ENCODE peak calls at places on chromosomes 2 and 18, in nine cellular contexts. V is uterus, C is spleen, S is IMR-90, Z is right lobe of liver, M is Peyer's patch, F is K562, G is A549, L is HCT116. B is an unnamed sample.

GRCh38 chr2:54824582-54824981 is 101.1 kb downstream of the EML6 start:
- DNase-seq in L (no peak), Z (no peak), F (no peak), G (no peak), C (no peak), V (no peak), S (no peak), M (no peak), B (no peak)

GRCh38 chr18:35982404-35983114 is 10.1 kb downstream of the RMP24 start:
- DNase-seq in Z (no peak), G (no peak), M (no peak), S (peak), L (no peak), F (no peak), C (no peak), V (no peak), B (no peak)

GRCh38 chr2:205527801-205528200 is 154.5 kb upstream of the NRP2 start:
- DNase-seq in S (peak), C (no peak), F (no peak), L (no peak), V (no peak), M (no peak), Z (no peak), G (no peak), B (no peak)

GRCh38 chr2:134232868-134233732 is 20.8 kb upstream of the MGAT5 start:
- DNase-seq in Z (no peak), G (no peak), M (no peak), F (no peak), L (no peak), V (no peak), S (peak), C (no peak), B (no peak)

GRCh38 chr2:121330921-121331320 is 45.9 kb upstream of the TFCP2L1 start:
- DNase-seq in V (no peak), Z (no peak), F (no peak), M (peak), L (no peak), C (peak), S (no peak), G (no peak), B (no peak)

GRCh38 chr2:201220102-201220570 is 37.2 kb downstream of the CASP10 start:
- DNase-seq in M (no peak), L (no peak), F (peak), Z (no peak), G (no peak), V (peak), S (no peak), C (no peak), B (no peak)

GRCh38 chr2:118013221-118013723 is 598 bp downstream of the CCDC93 start:
- DNase-seq in Z (peak), C (peak), L (no peak), V (peak), M (peak), S (no peak), F (peak), G (peak), B (peak)

GRCh38 chr2:1462984-1463383 is 49.7 kb downstream of the TPO start:
- DNase-seq in V (no peak), Z (no peak), F (no peak), M (no peak), C (no peak), L (no peak), S (no peak), G (no peak), B (no peak)

GRCh38 chr2:12738112-12738485 is 21.4 kb downstream of the TRIB2 start:
- DNase-seq in Z (no peak), C (no peak), V (no peak), S (peak), L (no peak), G (no peak), M (no peak), F (no peak), B (peak)

GRCh38 chr2:189253841-189254240 is 74.3 kb upstream of the COL5A2 start:
- DNase-seq in L (no peak), Z (no peak), C (no peak), M (no peak), S (no peak), G (no peak), F (no peak), V (no peak), B (no peak)

GRCh38 chr2:215290980-215291599 is 20.8 kb upstream of the ATIC start:
- DNase-seq in S (no peak), F (peak), Z (no peak), C (no peak), L (no peak), G (no peak), M (no peak), V (no peak), B (no peak)

GRCh38 chr2:67186871-67187270 is 210.3 kb upstream of the ETAA1 start:
- DNase-seq in G (no peak), M (no peak), L (no peak), S (no peak), C (no peak), F (no peak), V (no peak), Z (no peak), B (no peak)

GRCh38 chr2:16588565-16588964 is 77.1 kb downstream of the CYRIA start:
- DNase-seq in Z (no peak), F (no peak), M (no peak), G (no peak), C (no peak), L (no peak), V (no peak), S (no peak), B (no peak)
- H3K4me3 ChIP-seq in Z (no peak), F (no peak), M (no peak), G (no peak), C (no peak), L (no peak), V (no peak), S (no peak), B (no peak)

GRCh38 chr2:239101807-239102206 is 253.9 kb downstream of the TWIST2 start:
- DNase-seq in Z (no peak), L (no peak), C (no peak), M (no peak), V (no peak), F (no peak), S (no peak), G (no peak), B (no peak)
- TF ChIP-seq POLR2A in Z (no peak), L (no peak), C (no peak), M (no peak), V (no peak), F (no peak), S (no peak), G (no peak), B (no peak)

DNA sequence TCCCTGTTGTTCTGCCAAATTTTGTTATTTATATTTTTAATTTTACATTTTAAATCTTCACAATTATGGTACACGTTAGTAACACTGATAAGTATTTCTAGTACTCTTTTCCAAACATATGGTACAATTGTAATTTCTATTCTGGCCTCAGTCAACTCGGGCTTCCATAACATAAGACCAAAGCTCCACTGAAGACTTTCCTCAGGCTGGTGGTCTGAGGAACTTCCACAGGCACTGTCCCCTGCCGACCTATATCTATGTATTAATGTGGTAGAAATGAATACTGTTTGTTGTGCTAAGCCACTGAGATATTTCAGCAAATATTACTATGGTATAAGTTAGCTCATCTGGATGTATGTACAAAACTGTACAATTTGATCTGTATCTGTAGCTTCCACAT is 407.6 kb upstream of the ZNF804A start:
- DNase-seq in L (no peak), S (no peak), Z (no peak), M (no peak), F (no peak), C (no peak), G (no peak), V (no peak), B (no peak)
- TF ChIP-seq CTCF in L (no peak), S (no peak), Z (no peak), M (no peak), F (no peak), C (no peak), G (no peak), V (no peak), B (no peak)

DNA sequence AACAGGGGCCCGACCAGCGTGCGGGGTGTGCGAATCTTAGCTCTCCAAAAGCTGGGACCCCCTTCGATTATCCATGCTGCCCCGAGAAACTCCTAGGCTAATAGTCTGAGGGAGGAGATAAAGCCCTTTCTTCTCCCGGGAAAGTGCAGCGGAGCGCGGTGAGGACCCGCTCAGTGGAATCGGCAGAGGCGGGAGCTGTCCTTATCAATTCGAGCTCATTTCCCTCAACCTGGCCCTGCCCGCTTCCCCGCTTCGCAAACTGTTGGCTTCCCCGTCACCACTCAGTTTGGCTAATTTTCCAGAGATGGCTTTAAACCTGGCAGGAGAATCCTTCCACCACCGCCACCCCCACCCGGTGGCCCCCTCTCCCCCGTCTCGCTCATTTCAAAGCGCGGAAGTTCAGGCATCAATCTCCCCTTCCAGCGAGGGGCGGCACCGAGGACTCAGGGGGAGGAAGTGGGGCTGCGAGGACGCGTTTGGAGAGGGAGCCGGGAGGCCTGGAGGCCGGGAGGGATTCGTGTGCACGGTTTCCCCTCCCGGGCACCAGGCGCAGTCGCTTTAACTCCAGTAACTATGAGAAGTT is 1.6 kb downstream of the KLHL14 start:
- DNase-seq in F (no peak), Z (no peak), V (no peak), G (no peak), S (no peak), M (peak), C (peak), L (no peak), B (peak)
- H3K4me3 ChIP-seq in F (no peak), Z (no peak), V (peak), G (peak), S (no peak), M (peak), C (peak), L (no peak), B (no peak)

GRCh38 chr2:27133905-27134780 is at the start of gene PREB:
- DNase-seq in M (peak), Z (peak), F (peak), L (peak), V (peak), S (peak), C (peak), G (peak), B (peak)
- TF ChIP-seq POLR2A in M (peak), Z (peak), F (peak), L (peak), V (peak), S (peak), C (no peak), G (peak), B (no peak)

GRCh38 chr2:26559556-26559955 is 81.6 kb downstream of the CIB4 start:
- DNase-seq in F (no peak), C (peak), S (no peak), G (no peak), M (no peak), Z (peak), L (no peak), V (no peak), B (no peak)
- TF ChIP-seq CTCF in F (no peak), C (no peak), S (no peak), G (no peak), M (no peak), Z (no peak), L (no peak), V (no peak), B (no peak)

GRCh38 chr2:232485333-232485756 is 2.3 kb downstream of the ECEL1 start:
- DNase-seq in L (no peak), M (no peak), S (no peak), F (no peak), C (no peak), V (no peak), Z (no peak), G (no peak), B (no peak)
- H3K4me3 ChIP-seq in L (no peak), M (no peak), S (no peak), F (no peak), C (peak), V (no peak), Z (no peak), G (no peak), B (no peak)

GRCh38 chr2:174486614-174487535 is at the start of gene GPR155:
- DNase-seq in L (peak), Z (peak), F (peak), S (peak), M (peak), V (peak), C (peak), G (peak), B (peak)

GRCh38 chr2:174487536-174488162 is 820 bp upstream of the GPR155 start:
- DNase-seq in Z (no peak), G (no peak), S (no peak), L (no peak), F (no peak), V (no peak), M (no peak), C (no peak), B (no peak)

GRCh38 chr2:174482854-174483253 is 4.0 kb downstream of the GPR155 start:
- DNase-seq in V (no peak), C (no peak), S (no peak), L (no peak), G (no peak), F (no peak), M (no peak), Z (no peak), B (no peak)

GRCh38 chr2:174484573-174484972 is 2.3 kb downstream of the GPR155 start:
- DNase-seq in Z (no peak), M (no peak), L (no peak), G (no peak), S (no peak), V (no peak), F (no peak), C (no peak), B (no peak)

DNA sequence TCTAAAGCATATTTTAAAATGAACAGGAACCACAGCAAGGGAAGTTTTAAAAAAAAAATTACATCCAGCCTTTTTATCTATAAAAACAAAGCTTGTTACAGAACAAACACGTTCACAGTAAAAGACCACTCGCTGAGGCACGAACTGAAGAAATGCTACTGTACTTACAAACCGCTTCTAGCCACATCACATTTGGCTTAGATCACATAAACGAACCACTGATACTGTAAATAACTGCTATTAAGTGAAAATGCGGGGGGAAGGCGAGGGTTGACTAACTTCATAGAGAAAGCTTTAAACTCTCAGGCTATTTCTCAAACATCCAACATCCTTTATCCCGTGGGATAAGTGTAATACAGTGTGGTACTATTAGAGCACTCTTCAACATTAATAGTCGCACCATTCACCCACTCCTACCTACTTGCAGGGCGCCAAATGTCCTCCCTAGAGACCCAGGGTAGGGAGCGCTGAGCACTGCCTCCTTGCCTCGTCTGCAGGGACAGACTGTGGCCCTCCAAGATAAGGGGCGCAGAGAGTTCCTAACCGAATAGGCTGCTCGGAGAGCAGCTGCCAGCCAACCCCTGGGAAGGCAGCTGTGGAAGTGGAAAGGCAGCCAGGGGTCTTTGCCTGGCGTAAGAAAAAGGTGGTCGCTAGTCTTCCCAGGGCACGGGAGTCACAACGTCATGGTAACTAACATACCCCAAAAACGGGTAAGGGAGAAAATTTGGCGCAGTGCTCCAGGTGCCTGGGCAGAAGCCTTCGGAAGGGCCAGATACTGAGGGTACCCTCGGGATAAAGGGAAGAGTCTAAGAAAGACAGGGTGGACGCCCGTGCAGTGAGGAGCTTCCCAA is 841 bp downstream of the GPR155 start:
- DNase-seq in S (peak), M (peak), G (no peak), L (no peak), C (peak), Z (peak), F (peak), V (no peak), B (no peak)
- TF ChIP-seq POLR2A in S (no peak), M (no peak), G (no peak), L (no peak), C (no peak), Z (no peak), F (no peak), V (no peak), B (no peak)

GRCh38 chr2:70994055-70994444 is 623 bp downstream of the TEX261 start:
- DNase-seq in S (peak), Z (no peak), V (no peak), F (peak), C (peak), M (no peak), G (no peak), L (no peak), B (no peak)

GRCh38 chr2:70994445-70995226 is at the start of gene TEX261:
- DNase-seq in M (peak), F (peak), S (peak), L (peak), Z (peak), G (peak), V (peak), C (peak), B (peak)

GRCh38 chr2:70993689-70993986 is 1.0 kb downstream of the TEX261 start:
- DNase-seq in V (no peak), F (no peak), Z (no peak), C (peak), L (no peak), S (no peak), M (no peak), G (no peak), B (no peak)

GRCh38 chr2:70992945-70993688 is 1.6 kb downstream of the TEX261 start:
- DNase-seq in Z (no peak), F (no peak), V (no peak), M (no peak), G (no peak), C (peak), L (no peak), S (no peak), B (peak)

GRCh38 chr2:70995227-70995729 is 605 bp upstream of the TEX261 start:
- DNase-seq in S (peak), C (peak), G (peak), M (peak), F (peak), L (peak), V (no peak), Z (no peak), B (peak)
- TF ChIP-seq CTCF in S (peak), C (peak), G (peak), M (peak), F (peak), L (peak), V (no peak), Z (peak), B (no peak)